ENCODE peak calls at places on chromosome 10, in five cellular contexts. G is HCT116, H is adrenal gland, D is gastrocnemius medialis, I is brain microvascular endothelial cell. T is an unnamed sample. For H3K27me3, the result is how much of the 10 kb centered on the place peaks cover.

GRCh38 chr10:99232357-99232999 is 3.2 kb downstream of the HPSE2 start:
- DNase-seq in D (no peak), G (no peak), H (no peak), I (no peak), T (no peak)

GRCh38 chr10:131858118-131858515 is 42.7 kb upstream of the PPP2R2D start:
- DNase-seq in D (no peak), G (no peak), H (no peak), I (no peak), T (no peak)

GRCh38 chr10:97182327-97182990 is 3.3 kb downstream of the SLIT1 start:
- DNase-seq in D (no peak), H (no peak), I (no peak), G (no peak), T (no peak)

GRCh38 chr10:132875435-132875834 is 66.9 kb downstream of the CFAP46 start:
- DNase-seq in H (no peak), D (no peak), I (no peak), G (no peak), T (no peak)

GRCh38 chr10:48236199-48236621 is 38.3 kb downstream of the FRMPD2 start:
- DNase-seq in D (no peak), H (no peak), I (no peak), G (no peak), T (no peak)

GRCh38 chr10:17290226-17290625 is 62.2 kb downstream of the VIM start:
- DNase-seq in G (peak), H (no peak), D (no peak), I (no peak), T (no peak)

GRCh38 chr10:3709456-3709855 is 75.6 kb downstream of the KLF6 start:
- DNase-seq in H (no peak), G (no peak), D (no peak), I (no peak), T (no peak)

GRCh38 chr10:9745158-9745557 is 1272.5 kb upstream of the CELF2 start:
- DNase-seq in H (no peak), I (no peak), D (no peak), G (no peak), T (no peak)

GRCh38 chr10:100697070-100697469 is 48.3 kb upstream of the PAX2 start:
- DNase-seq in D (no peak), G (peak), H (peak), I (peak), T (no peak)

GRCh38 chr10:3902054-3902808 is 117.2 kb upstream of the KLF6 start:
- DNase-seq in I (no peak), H (no peak), G (no peak), D (no peak), T (no peak)

GRCh38 chr10:4984971-4985594 is 18.6 kb downstream of the AKR1C2 start:
- DNase-seq in D (no peak), H (no peak), I (no peak), G (no peak), T (no peak)

GRCh38 chr10:100022403-100022802 is 12.7 kb upstream of the DNMBP start:
- DNase-seq in D (no peak), H (no peak), G (no peak), I (no peak), T (no peak)

GRCh38 chr10:4186849-4187248 is 401.8 kb upstream of the KLF6 start:
- DNase-seq in I (no peak), H (no peak), G (no peak), D (no peak), T (no peak)

GRCh38 chr10:4708123-4708759 is 117.8 kb upstream of the AKR1E2 start:
- DNase-seq in D (no peak), H (no peak), I (no peak), G (no peak), T (no peak)

GRCh38 chr10:114389429-114389828 is 14.9 kb downstream of the AFAP1L2 start:
- DNase-seq in D (no peak), G (peak), I (peak), H (peak), T (no peak)

GRCh38 chr10:85098835-85099521 is 770.6 kb downstream of the CCSER2 start:
- DNase-seq in I (no peak), H (no peak), G (no peak), D (no peak), T (no peak)

GRCh38 chr10:129922598-129923123 is 41.4 kb downstream of the EBF3 start:
- DNase-seq in H (no peak), G (no peak), D (no peak), I (no peak), T (no peak)

GRCh38 chr10:87605656-87606308 is 53.9 kb upstream of the PAPSS2 start:
- DNase-seq in I (no peak), D (no peak), H (no peak), G (no peak), T (no peak)

GRCh38 chr10:4243651-4244050 is 458.6 kb upstream of the KLF6 start:
- DNase-seq in I (peak), D (peak), G (peak), H (peak), T (peak)

GRCh38 chr10:73079779-73080178 is 16.9 kb downstream of the P4HA1 start:
- DNase-seq in I (no peak), D (no peak), G (no peak), H (no peak), T (no peak)

GRCh38 chr10:30433779-30434272 is at the start of gene MAP3K8:
- DNase-seq in H (peak), G (peak), I (peak), D (peak), T (peak)

GRCh38 chr10:123755061-123755460 is 88.9 kb downstream of the GPR26 start:
- DNase-seq in G (no peak), I (no peak), D (no peak), H (no peak), T (no peak)

GRCh38 chr10:121113906-121114305 is 262.7 kb downstream of the WDR11 start:
- DNase-seq in G (no peak), I (no peak), H (no peak), D (no peak), T (no peak)

GRCh38 chr10:92972066-92972870 is 88.3 kb upstream of the CYP26C1 start:
- DNase-seq in I (peak), H (peak), D (no peak), G (peak), T (no peak)

GRCh38 chr10:48502791-48503190 is 102.1 kb downstream of the ARHGAP22 start:
- DNase-seq in H (peak), D (no peak), G (no peak), I (no peak), T (no peak)

GRCh38 chr10:92124020-92124419 is 166.9 kb downstream of the CPEB3 start:
- DNase-seq in D (no peak), G (no peak), H (no peak), I (no peak), T (no peak)

GRCh38 chr10:100575781-100576635 is 40.3 kb downstream of the HIF1AN start:
- DNase-seq in G (no peak), H (no peak), D (no peak), I (no peak), T (no peak)

GRCh38 chr10:86046845-86047460 is 319.6 kb downstream of the GRID1 start:
- DNase-seq in I (no peak), D (no peak), G (peak), H (no peak), T (no peak)

GRCh38 chr10:65415318-65415717 is 1510.5 kb upstream of the LRRTM3 start:
- DNase-seq in H (no peak), D (no peak), I (no peak), G (no peak), T (no peak)

GRCh38 chr10:50993817-50994251 is 80.5 kb upstream of the PRKG1 start:
- DNase-seq in G (no peak), I (peak), H (no peak), D (no peak), T (peak)

GRCh38 chr10:72426982-72427381 is 72.3 kb upstream of the DNAJB12 start:
- DNase-seq in H (no peak), D (no peak), G (no peak), I (no peak), T (no peak)

GRCh38 chr10:75568721-75569120 is 137.3 kb downstream of the LRMDA start:
- DNase-seq in I (no peak), D (no peak), G (no peak), H (no peak), T (no peak)

GRCh38 chr10:117646718-117647117 is 104.2 kb downstream of the EMX2 start:
- DNase-seq in I (no peak), G (no peak), D (no peak), H (no peak), T (no peak)

GRCh38 chr10:4407783-4408182 is 418.2 kb upstream of the AKR1E2 start:
- DNase-seq in G (peak), I (no peak), H (no peak), D (no peak), T (no peak)

GRCh38 chr10:31358688-31359330 is 39.8 kb downstream of the ZEB1 start:
- DNase-seq in I (no peak), G (no peak), H (no peak), D (no peak), T (no peak)

GRCh38 chr10:27223964-27224363 is 16.6 kb downstream of the ACBD5 start:
- DNase-seq in I (peak), D (no peak), H (peak), G (no peak), T (no peak)

DNA sequence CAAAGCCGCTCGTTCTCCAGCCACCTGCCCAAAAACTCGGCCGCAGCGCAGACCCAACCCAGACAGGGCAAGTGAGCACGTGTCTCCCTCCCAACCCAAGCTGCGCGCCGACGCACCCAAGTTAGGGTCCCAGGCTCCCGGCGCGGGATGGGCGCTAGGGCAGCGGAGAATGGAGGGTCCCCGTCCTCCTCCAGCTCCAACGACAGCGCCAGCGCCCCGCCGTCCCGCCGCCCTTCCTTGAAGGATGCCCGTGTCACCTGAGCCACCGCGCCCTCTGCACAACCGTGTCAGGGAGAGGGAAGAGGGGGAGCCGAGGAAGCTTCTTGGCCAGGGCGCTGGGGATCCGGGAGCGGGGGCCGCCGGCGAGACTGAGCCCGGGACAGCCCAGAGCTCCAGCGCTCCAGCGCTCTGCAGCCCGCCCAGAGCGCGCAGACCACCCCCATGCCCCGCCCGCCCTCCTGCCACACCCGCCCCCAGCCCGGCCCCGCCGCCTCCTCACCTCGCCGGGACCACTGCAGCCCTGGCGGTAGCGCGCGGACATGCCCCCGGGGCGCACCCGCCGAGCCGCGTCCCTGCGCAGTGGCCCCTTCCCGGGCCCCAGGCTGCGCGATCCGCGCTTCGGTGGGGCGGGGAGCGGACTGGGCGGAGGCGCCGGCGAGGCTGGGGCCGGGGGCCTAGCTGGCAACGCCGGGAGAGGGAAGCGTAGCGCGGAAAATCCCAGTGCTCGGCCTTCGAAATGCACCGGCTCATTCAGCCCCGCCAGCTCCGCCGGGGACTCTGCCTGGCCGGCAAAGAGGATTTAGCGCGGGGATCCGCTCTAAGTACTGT is at the start of gene SLC16A12:
- DNase-seq in G (no peak), H (no peak), D (no peak), I (no peak), T (peak)
- H3K27me3 ChIP-seq in G (under half), H (under half), D (under half), I (under half), T (half or more)

DNA sequence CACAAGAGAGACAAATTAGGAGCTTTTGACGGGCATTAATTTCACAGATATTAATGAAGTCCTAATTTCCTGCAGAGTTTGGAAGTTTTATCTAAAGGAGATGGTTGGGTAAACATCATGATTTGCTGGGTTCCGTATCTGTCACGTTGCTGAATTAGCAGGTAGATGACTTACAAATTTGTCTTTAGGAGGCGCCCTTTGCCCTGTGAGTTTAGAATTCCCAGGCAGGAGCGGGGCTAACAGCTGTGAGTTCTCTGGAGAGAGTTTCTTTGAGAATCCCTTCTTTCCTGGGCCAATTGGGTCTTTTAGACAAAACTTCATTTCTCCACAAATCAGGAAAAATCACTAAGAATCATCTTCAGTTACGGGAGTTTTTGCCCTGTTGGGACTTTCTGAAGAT is 63.8 kb downstream of the PRKCQ start:
- DNase-seq in G (no peak), I (no peak), H (no peak), D (no peak), T (no peak)
- TF ChIP-seq CTCF in G (no peak), I (no peak), H (no peak), D (no peak), T (no peak)

DNA sequence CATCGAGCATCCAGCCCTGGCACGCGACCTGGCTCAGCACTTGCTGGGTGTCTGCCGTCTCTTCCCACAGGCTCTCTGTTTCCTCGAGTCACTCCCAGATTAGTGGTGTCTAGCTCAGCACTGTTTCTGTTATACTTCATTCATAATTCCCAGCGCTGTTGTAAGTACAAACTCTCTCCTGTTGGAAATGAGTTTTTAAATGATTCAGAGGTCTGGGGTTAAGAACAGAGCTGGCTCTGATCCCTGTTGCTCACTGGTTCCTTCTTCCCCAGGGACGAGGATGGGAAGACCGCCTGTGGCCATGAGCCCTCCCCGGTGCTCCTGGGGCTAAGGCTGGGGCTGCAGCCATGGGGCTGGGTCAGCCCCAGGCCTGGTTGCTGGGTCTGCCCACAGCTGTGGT is 17.3 kb upstream of the C10orf95 start:
- DNase-seq in H (no peak), I (no peak), G (no peak), D (no peak), T (no peak)
- H3K27ac ChIP-seq in H (no peak), I (no peak), G (no peak), D (no peak), T (no peak)

GRCh38 chr10:8138471-8138870 is 84.0 kb downstream of the GATA3 start:
- DNase-seq in D (no peak), G (no peak), I (no peak), H (no peak), T (no peak)
- H3K27me3 ChIP-seq in D (under half), G (under half), I (under half), H (under half), T (under half)

GRCh38 chr10:14801693-14802092 is 27.0 kb upstream of the FAM107B start:
- DNase-seq in D (no peak), H (no peak), I (no peak), G (no peak), T (no peak)
- TF ChIP-seq CTCF in D (no peak), H (no peak), I (peak), G (peak), T (no peak)

GRCh38 chr10:103693812-103694205 is 161.6 kb downstream of the SH3PXD2A start:
- DNase-seq in D (no peak), I (no peak), H (no peak), G (no peak), T (no peak)

GRCh38 chr10:103691723-103692380 is 163.5 kb downstream of the SH3PXD2A start:
- DNase-seq in I (no peak), D (no peak), H (no peak), G (no peak), T (no peak)

GRCh38 chr10:103691267-103691666 is 164.1 kb downstream of the SH3PXD2A start:
- DNase-seq in D (no peak), I (no peak), G (no peak), H (no peak), T (no peak)

GRCh38 chr10:103692421-103693069 is 162.8 kb downstream of the SH3PXD2A start:
- DNase-seq in D (no peak), G (no peak), H (no peak), I (no peak), T (no peak)

GRCh38 chr10:103693070-103693811 is 162.1 kb downstream of the SH3PXD2A start:
- DNase-seq in H (no peak), I (no peak), D (no peak), G (no peak), T (no peak)
- H3K27ac ChIP-seq in H (no peak), I (no peak), D (no peak), G (no peak), T (no peak)

GRCh38 chr10:77135555-77135954 is 502.1 kb downstream of the KCNMA1 start:
- DNase-seq in H (no peak), G (no peak), I (no peak), D (no peak), T (no peak)

GRCh38 chr10:77139145-77139692 is 498.4 kb downstream of the KCNMA1 start:
- DNase-seq in H (no peak), D (no peak), I (no peak), G (no peak), T (no peak)

GRCh38 chr10:77139746-77140145 is 497.9 kb downstream of the KCNMA1 start:
- DNase-seq in I (no peak), G (no peak), H (no peak), D (no peak), T (no peak)

GRCh38 chr10:77138541-77138940 is 499.1 kb downstream of the KCNMA1 start:
- DNase-seq in I (no peak), H (no peak), G (no peak), D (no peak), T (no peak)
- H3K27me3 ChIP-seq in I (under half), H (under half), G (under half), D (under half), T (under half)

T was measured in heart right ventricle.